ENCODE peak calls at places on chromosomes 6 and 20, in ten cellular contexts. S is bronchial epithelial cell; X is SJSA1; N is transverse colon; H is uterus; M is naive thymus-derived CD4-positive, alpha-beta T cell; U is A549; A is HFF-Myc; T is fibroblast of pulmonary artery; W is choroid plexus epithelial cell. L is an unnamed sample.

GRCh38 chr6:135906542-135906941 is 55.0 kb downstream of the PDE7B start:
- DNase-seq in N (no peak), S (peak; percentile 86), W (peak; percentile 53), U (no peak), A (no peak), T (peak; percentile 33), H (no peak), M (no peak), X (no peak), L (peak; percentile 40)

GRCh38 chr6:148240463-148240845 is 102.2 kb upstream of the SASH1 start:
- DNase-seq in H (no peak), A (no peak), N (no peak), U (no peak), W (peak; percentile 68), T (peak; percentile 77), S (no peak), M (no peak), X (no peak), L (peak; percentile 93)

GRCh38 chr6:42933195-42933594 is 3.9 kb downstream of the CNPY3 start:
- DNase-seq in W (no peak), N (no peak), H (no peak), S (no peak), M (no peak), A (no peak), X (no peak), T (peak; percentile 36), U (no peak), L (no peak)

GRCh38 chr6:56837322-56837894 is 117.5 kb upstream of the BEND6 start:
- DNase-seq in X (no peak), S (no peak), A (no peak), T (no peak), N (no peak), M (no peak), H (no peak), W (no peak), U (no peak), L (no peak)

GRCh38 chr6:131635384-131636340 is 1.4 kb upstream of the ENPP3 start:
- DNase-seq in A (no peak), M (no peak), N (no peak), T (no peak), U (no peak), X (no peak), S (no peak), W (no peak), H (no peak), L (no peak)

GRCh38 chr6:108958900-108959770 is 110.9 kb downstream of the ARMC2 start:
- DNase-seq in U (no peak), X (no peak), T (no peak), M (no peak), W (no peak), S (no peak), A (no peak), N (no peak), H (no peak), L (no peak)

GRCh38 chr6:156777866-156778614 is 862 bp downstream of the ARID1B start:
- DNase-seq in A (no peak), S (no peak), W (peak; percentile 55), T (peak; percentile 48), M (peak; percentile 67), N (peak; percentile 47), H (peak; percentile 45), X (peak; percentile 57), U (peak; percentile 61), L (peak; percentile 39)

GRCh38 chr20:60454491-60454890 is 496.3 kb downstream of the CDH26 start:
- DNase-seq in S (no peak), X (no peak), A (no peak), M (no peak), N (no peak), W (no peak), U (no peak), T (no peak), H (no peak), L (no peak)

GRCh38 chr6:45946887-45947286 is 68.8 kb downstream of the CLIC5 start:
- DNase-seq in N (no peak), U (no peak), H (no peak), A (no peak), T (peak; percentile 43), X (no peak), M (no peak), W (peak; percentile 73), S (no peak), L (peak; percentile 51)

DNA sequence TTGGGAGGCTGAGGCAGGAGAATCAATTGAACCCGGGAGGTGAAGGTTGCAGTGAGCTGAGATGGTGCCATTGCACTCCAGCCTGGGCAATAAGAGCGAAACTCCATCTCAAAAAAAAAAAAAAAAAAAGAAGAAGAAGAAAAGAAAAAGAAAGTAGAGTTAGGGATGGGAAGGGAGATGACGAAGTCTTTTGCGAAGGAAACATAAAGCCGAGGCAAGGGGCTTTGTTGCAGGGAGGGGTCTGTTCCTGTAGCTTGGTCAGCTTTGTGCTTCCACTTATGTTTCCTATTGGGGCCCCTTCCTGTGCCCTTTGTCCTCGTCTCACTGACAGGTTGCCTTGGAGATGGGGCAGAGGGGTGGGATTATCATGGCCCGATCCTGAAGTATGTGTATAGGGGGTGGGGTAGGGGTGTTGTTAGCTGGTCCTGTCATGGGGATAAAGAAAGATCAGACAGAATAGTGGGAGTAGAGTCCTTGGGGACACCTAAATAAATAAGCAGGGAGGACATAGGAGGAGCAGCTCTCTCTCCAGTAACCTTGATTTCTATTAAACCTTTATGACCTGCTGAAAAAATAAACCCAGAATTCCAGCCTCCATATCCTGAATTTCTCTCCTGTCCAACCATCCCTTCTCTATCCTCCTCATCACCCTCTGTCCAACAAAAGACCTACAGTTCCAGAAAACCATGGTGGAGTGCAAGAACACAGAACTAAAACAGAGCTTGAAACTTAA is 1.2 kb upstream of the CLIC1 start:
- DNase-seq in T (peak; percentile 23), W (peak; percentile 53), S (no peak), A (no peak), N (peak; percentile 52), H (no peak), X (no peak), U (peak; percentile 43), M (no peak), L (no peak)
- H3K4me3 ChIP-seq in T (no peak overlapping the region), W (peak overlapping the region; percentile 18), S (no peak overlapping the region), A (no peak overlapping the region), N (no peak overlapping the region), H (no peak overlapping the region), X (no peak overlapping the region), U (no peak overlapping the region), M (peak overlapping the region; percentile 38), L (peak overlapping the region; percentile 17)

DNA sequence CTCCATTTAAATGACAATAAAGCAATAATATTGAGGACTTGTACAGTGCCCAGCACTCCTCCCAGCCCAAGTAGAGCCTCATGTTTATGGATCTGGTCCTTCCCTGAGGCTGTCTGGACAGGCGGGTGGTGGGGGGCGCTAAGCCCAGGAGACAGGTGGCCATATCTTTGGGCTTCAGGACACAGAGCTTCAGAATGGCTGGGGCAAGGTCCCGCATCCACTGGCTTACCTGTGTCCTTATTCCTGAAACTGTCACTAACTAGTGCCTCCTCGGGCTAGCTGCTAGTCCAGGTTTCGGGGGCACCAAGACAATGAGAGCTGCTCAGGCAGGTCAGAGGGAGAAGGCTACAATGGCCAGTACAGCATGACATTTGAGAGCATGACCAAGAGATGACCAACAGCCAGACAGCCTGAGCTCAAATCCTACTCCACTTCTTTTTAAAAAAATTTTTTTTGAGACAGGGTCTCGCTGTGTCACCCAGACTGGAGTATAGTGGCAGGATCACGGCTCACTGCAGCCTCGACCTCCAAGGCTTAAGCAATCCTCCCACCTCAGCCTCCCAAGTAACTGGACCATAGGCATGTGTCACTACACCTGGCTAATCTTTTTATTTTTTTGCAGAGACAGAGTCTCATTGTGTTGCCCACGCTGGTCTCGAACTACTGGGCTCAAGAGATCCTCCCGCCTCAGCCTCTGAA is 43.1 kb downstream of the NOL4L start:
- DNase-seq in A (no peak), N (no peak), T (no peak), M (no peak), H (no peak), U (no peak), S (no peak), X (no peak), W (no peak), L (no peak)
- H3K4me3 ChIP-seq in A (no peak overlapping the region), N (no peak overlapping the region), T (no peak overlapping the region), M (no peak overlapping the region), H (no peak overlapping the region), U (no peak overlapping the region), S (no peak overlapping the region), X (no peak overlapping the region), W (no peak overlapping the region), L (no peak overlapping the region)

GRCh38 chr6:30358340-30358679 is 13.4 kb downstream of the RPP21 start:
- DNase-seq in T (no peak), H (no peak), S (no peak), N (no peak), A (no peak), X (no peak), M (no peak), W (peak; percentile 16), U (no peak), L (peak; percentile 3)
- H3K4me3 ChIP-seq in T (peak overlapping the region; percentile 59), H (peak overlapping the region; percentile 41), S (no peak overlapping the region), N (no peak overlapping the region), A (no peak overlapping the region), X (no peak overlapping the region), M (no peak overlapping the region), W (no peak overlapping the region), U (peak overlapping the region; percentile 42), L (no peak overlapping the region)

GRCh38 chr6:146087386-146087785 is 58.5 kb downstream of the GRM1 start:
- DNase-seq in A (no peak), W (no peak), X (no peak), T (no peak), U (no peak), S (no peak), N (no peak), M (no peak), H (no peak), L (no peak)

GRCh38 chr6:146095481-146095880 is 66.6 kb downstream of the GRM1 start:
- DNase-seq in U (no peak), M (no peak), S (peak; percentile 57), W (no peak), H (no peak), X (no peak), N (no peak), A (no peak), T (no peak), L (no peak)

GRCh38 chr6:146090474-146090873 is 61.6 kb downstream of the GRM1 start:
- DNase-seq in M (no peak), A (no peak), S (peak; percentile 21), W (no peak), U (no peak), T (no peak), H (no peak), X (no peak), N (no peak), L (no peak)
- H3K4me3 ChIP-seq in M (no peak overlapping the region), A (no peak overlapping the region), S (no peak overlapping the region), W (no peak overlapping the region), U (no peak overlapping the region), T (no peak overlapping the region), H (no peak overlapping the region), X (no peak overlapping the region), N (no peak overlapping the region), L (no peak overlapping the region)